ENCODE peak calls at places on chromosomes 3 and 15, in ten cellular contexts. One of them, this sample, is unnamed.
A peak's percentile ranks its signal among the peaks of the same experiment; 100 is the strongest.

GRCh38 chr3:45666729-45667440 is 22.3 kb upstream of the SACM1L start:
- DNase-seq in stomach: no peak
- DNase-seq in lower leg skin: no peak
- DNase-seq in transverse colon: no peak
- DNase-seq in adrenal gland: no peak
- DNase-seq in tibial nerve: no peak
- DNase-seq in ovary: no peak
- DNase-seq in uterus: no peak
- DNase-seq in sigmoid colon: no peak
- DNase-seq in IMR-90: peak; percentile 69
- DNase-seq in this sample: no peak

GRCh38 chr3:41592753-41593152 is 369.1 kb downstream of the ULK4 start:
- DNase-seq in stomach: no peak
- DNase-seq in lower leg skin: no peak
- DNase-seq in transverse colon: no peak
- DNase-seq in adrenal gland: no peak
- DNase-seq in tibial nerve: no peak
- DNase-seq in ovary: no peak
- DNase-seq in uterus: no peak
- DNase-seq in sigmoid colon: no peak
- DNase-seq in IMR-90: no peak
- DNase-seq in this sample: no peak

GRCh38 chr3:150725548-150725947 is 21.8 kb upstream of the ERICH6 start:
- DNase-seq in stomach: peak; percentile 60
- DNase-seq in lower leg skin: no peak
- DNase-seq in transverse colon: peak; percentile 75
- DNase-seq in adrenal gland: no peak
- DNase-seq in tibial nerve: no peak
- DNase-seq in ovary: no peak
- DNase-seq in uterus: no peak
- DNase-seq in sigmoid colon: no peak
- DNase-seq in IMR-90: no peak
- DNase-seq in this sample: no peak

GRCh38 chr3:120435621-120436020 is 15.2 kb downstream of the FSTL1 start:
- DNase-seq in stomach: no peak
- DNase-seq in lower leg skin: peak; percentile 34
- DNase-seq in transverse colon: no peak
- DNase-seq in adrenal gland: no peak
- DNase-seq in tibial nerve: no peak
- DNase-seq in ovary: no peak
- DNase-seq in uterus: no peak
- DNase-seq in sigmoid colon: no peak
- DNase-seq in IMR-90: peak; percentile 73
- DNase-seq in this sample: no peak

GRCh38 chr3:17494117-17494809 is 248.2 kb downstream of the TBC1D5 start:
- DNase-seq in stomach: no peak
- DNase-seq in lower leg skin: no peak
- DNase-seq in transverse colon: no peak
- DNase-seq in adrenal gland: no peak
- DNase-seq in tibial nerve: no peak
- DNase-seq in ovary: no peak
- DNase-seq in uterus: no peak
- DNase-seq in sigmoid colon: no peak
- DNase-seq in IMR-90: no peak
- DNase-seq in this sample: peak; percentile 31

GRCh38 chr15:51283026-51283425 is 55.4 kb downstream of the CYP19A1 start:
- DNase-seq in stomach: no peak
- DNase-seq in lower leg skin: no peak
- DNase-seq in transverse colon: no peak
- DNase-seq in adrenal gland: no peak
- DNase-seq in tibial nerve: no peak
- DNase-seq in ovary: no peak
- DNase-seq in uterus: no peak
- DNase-seq in sigmoid colon: no peak
- DNase-seq in IMR-90: no peak
- DNase-seq in this sample: no peak

GRCh38 chr3:167978486-167978885 is 117.2 kb downstream of the GOLIM4 start:
- DNase-seq in stomach: no peak
- DNase-seq in lower leg skin: no peak
- DNase-seq in transverse colon: no peak
- DNase-seq in adrenal gland: no peak
- DNase-seq in tibial nerve: no peak
- DNase-seq in ovary: no peak
- DNase-seq in uterus: no peak
- DNase-seq in sigmoid colon: no peak
- DNase-seq in IMR-90: no peak
- DNase-seq in this sample: no peak

GRCh38 chr3:46010519-46011113 is 15.0 kb upstream of the FYCO1 start:
- DNase-seq in stomach: no peak
- DNase-seq in lower leg skin: peak; percentile 3
- DNase-seq in transverse colon: no peak
- DNase-seq in adrenal gland: no peak
- DNase-seq in tibial nerve: no peak
- DNase-seq in ovary: no peak
- DNase-seq in uterus: no peak
- DNase-seq in sigmoid colon: no peak
- DNase-seq in IMR-90: no peak
- DNase-seq in this sample: no peak

GRCh38 chr15:64856429-64857145 is 14.9 kb downstream of the PLEKHO2 start:
- DNase-seq in stomach: no peak
- DNase-seq in lower leg skin: no peak
- DNase-seq in transverse colon: no peak
- DNase-seq in adrenal gland: peak; percentile 62
- DNase-seq in tibial nerve: peak; percentile 57
- DNase-seq in ovary: peak; percentile 73
- DNase-seq in uterus: peak; percentile 51
- DNase-seq in sigmoid colon: peak; percentile 83
- DNase-seq in IMR-90: peak; percentile 80
- DNase-seq in this sample: no peak

GRCh38 chr15:80588801-80589200 is 106.3 kb upstream of the ABHD17C start:
- DNase-seq in stomach: peak; percentile 35
- DNase-seq in lower leg skin: peak; percentile 1
- DNase-seq in transverse colon: no peak
- DNase-seq in adrenal gland: no peak
- DNase-seq in tibial nerve: no peak
- DNase-seq in ovary: no peak
- DNase-seq in uterus: no peak
- DNase-seq in sigmoid colon: no peak
- DNase-seq in IMR-90: peak; percentile 100
- DNase-seq in this sample: no peak

GRCh38 chr3:70999730-71000129 is 583.8 kb downstream of the FOXP1 start:
- DNase-seq in stomach: no peak
- DNase-seq in lower leg skin: no peak
- DNase-seq in transverse colon: no peak
- DNase-seq in adrenal gland: no peak
- DNase-seq in tibial nerve: no peak
- DNase-seq in ovary: no peak
- DNase-seq in uterus: no peak
- DNase-seq in sigmoid colon: no peak
- DNase-seq in IMR-90: peak; percentile 82
- DNase-seq in this sample: no peak

GRCh38 chr3:197562398-197563251 is 6.9 kb upstream of the BDH1 start:
- DNase-seq in stomach: no peak
- DNase-seq in lower leg skin: no peak
- DNase-seq in transverse colon: no peak
- DNase-seq in adrenal gland: no peak
- DNase-seq in tibial nerve: no peak
- DNase-seq in ovary: no peak
- DNase-seq in uterus: no peak
- DNase-seq in sigmoid colon: no peak
- DNase-seq in IMR-90: no peak
- DNase-seq in this sample: no peak

GRCh38 chr3:49012441-49013017 is 5.3 kb downstream of the WDR6 start:
- DNase-seq in stomach: no peak
- DNase-seq in lower leg skin: no peak
- DNase-seq in transverse colon: no peak
- DNase-seq in adrenal gland: no peak
- DNase-seq in tibial nerve: no peak
- DNase-seq in ovary: no peak
- DNase-seq in uterus: no peak
- DNase-seq in sigmoid colon: peak; percentile 73
- DNase-seq in IMR-90: no peak
- DNase-seq in this sample: no peak

DNA sequence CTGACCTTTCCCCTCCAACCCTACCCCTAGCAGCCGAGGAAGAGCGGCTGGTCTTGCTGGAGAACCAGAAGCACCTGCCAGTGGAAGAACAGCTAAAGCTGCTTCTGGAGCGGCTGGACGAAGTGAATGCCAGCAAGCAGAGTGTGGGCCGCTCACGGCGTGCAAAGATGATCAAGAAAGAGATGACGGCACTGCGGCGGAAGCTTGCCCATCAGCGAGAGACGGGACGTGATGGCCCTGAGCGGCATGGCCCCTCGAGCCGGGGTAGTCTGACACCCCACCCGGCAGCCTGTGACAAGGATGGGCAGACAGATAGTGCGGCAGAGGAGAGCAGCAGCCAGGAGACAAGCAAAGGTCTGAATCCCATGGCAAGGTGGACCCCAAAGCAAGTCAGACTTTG is 6.2 kb upstream of the OGG1 start:
- DNase-seq in stomach: no peak
- DNase-seq in lower leg skin: no peak
- DNase-seq in transverse colon: no peak
- DNase-seq in adrenal gland: no peak
- DNase-seq in tibial nerve: no peak
- DNase-seq in ovary: no peak
- DNase-seq in uterus: no peak
- DNase-seq in sigmoid colon: no peak
- DNase-seq in IMR-90: no peak
- DNase-seq in this sample: no peak
- TF ChIP-seq POLR2A in stomach: no peak
- TF ChIP-seq POLR2A in lower leg skin: no peak
- TF ChIP-seq POLR2A in transverse colon: no peak
- TF ChIP-seq POLR2A in adrenal gland: no peak
- TF ChIP-seq POLR2A in tibial nerve: no peak
- TF ChIP-seq POLR2A in ovary: no peak
- TF ChIP-seq POLR2A in uterus: no peak
- TF ChIP-seq POLR2A in sigmoid colon: no peak
- TF ChIP-seq POLR2A in IMR-90: no peak
- TF ChIP-seq POLR2A in this sample: no peak

GRCh38 chr3:24494616-24495333 is at the start of gene THRB:
- DNase-seq in stomach: peak; percentile 74
- DNase-seq in lower leg skin: peak; percentile 95
- DNase-seq in transverse colon: peak; percentile 77
- DNase-seq in adrenal gland: peak; percentile 79
- DNase-seq in tibial nerve: peak; percentile 44
- DNase-seq in ovary: peak; percentile 66
- DNase-seq in uterus: peak; percentile 70
- DNase-seq in sigmoid colon: peak; percentile 87
- DNase-seq in IMR-90: no peak
- DNase-seq in this sample: peak; percentile 75
- TF ChIP-seq POLR2A in stomach: no peak
- TF ChIP-seq POLR2A in lower leg skin: peak; percentile 45
- TF ChIP-seq POLR2A in transverse colon: peak; percentile 86
- TF ChIP-seq POLR2A in adrenal gland: peak; percentile 75
- TF ChIP-seq POLR2A in tibial nerve: no peak
- TF ChIP-seq POLR2A in ovary: no peak
- TF ChIP-seq POLR2A in uterus: peak; percentile 6
- TF ChIP-seq POLR2A in sigmoid colon: peak; percentile 38
- TF ChIP-seq POLR2A in IMR-90: no peak
- TF ChIP-seq POLR2A in this sample: peak; percentile 85

DNA sequence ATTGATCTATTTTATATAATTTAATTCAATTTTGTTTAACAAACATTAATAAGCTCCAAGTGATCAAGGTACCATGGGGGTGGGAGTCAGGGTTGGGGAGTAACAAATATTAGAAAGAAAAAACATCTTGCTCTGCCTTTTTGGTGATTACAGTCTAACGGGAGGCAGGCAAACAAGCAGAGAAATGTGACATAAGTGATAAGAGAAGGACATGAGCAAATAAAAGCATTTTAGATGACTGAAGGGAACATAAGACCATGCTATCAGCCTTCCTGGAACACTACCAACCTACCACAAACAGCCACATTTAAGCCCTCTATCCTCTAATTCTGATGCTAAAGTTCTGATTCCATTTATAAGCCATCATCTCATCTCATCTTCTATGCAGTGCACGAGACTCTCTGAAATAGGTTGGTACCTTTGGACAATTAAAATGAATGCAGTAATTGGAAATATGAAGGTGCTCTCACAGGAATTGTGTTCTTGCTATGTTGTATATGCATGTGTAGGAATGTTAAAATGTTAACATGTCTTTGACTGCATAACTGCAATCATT is 243.4 kb upstream of the P2RY1 start:
- DNase-seq in stomach: no peak
- DNase-seq in lower leg skin: no peak
- DNase-seq in transverse colon: no peak
- DNase-seq in adrenal gland: no peak
- DNase-seq in tibial nerve: no peak
- DNase-seq in ovary: no peak
- DNase-seq in uterus: no peak
- DNase-seq in sigmoid colon: no peak
- DNase-seq in IMR-90: no peak
- DNase-seq in this sample: no peak
- TF ChIP-seq POLR2A in stomach: no peak
- TF ChIP-seq POLR2A in lower leg skin: no peak
- TF ChIP-seq POLR2A in transverse colon: no peak
- TF ChIP-seq POLR2A in adrenal gland: no peak
- TF ChIP-seq POLR2A in tibial nerve: no peak
- TF ChIP-seq POLR2A in ovary: no peak
- TF ChIP-seq POLR2A in uterus: no peak
- TF ChIP-seq POLR2A in sigmoid colon: no peak
- TF ChIP-seq POLR2A in IMR-90: no peak
- TF ChIP-seq POLR2A in this sample: no peak

DNA sequence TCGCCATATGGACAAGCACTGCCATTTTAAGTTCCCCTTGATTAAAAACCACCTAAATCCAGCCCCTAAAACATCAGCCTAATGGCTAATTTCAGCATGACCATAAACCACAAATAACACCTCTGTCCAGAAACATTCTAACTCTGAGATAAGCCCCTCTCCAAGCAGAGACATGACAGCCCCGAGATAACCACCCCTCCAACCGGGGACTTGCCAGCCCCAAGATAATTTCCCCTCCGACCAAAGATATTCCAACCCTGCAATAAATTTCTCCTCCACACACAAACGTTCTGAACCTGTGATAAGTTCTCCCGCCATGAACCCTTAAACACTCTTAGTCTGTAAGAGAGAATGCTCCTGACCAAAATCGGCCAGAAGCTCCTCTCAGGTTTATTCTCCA is 586.8 kb downstream of the EDEM1 start:
- DNase-seq in stomach: no peak
- DNase-seq in lower leg skin: no peak
- DNase-seq in transverse colon: no peak
- DNase-seq in adrenal gland: no peak
- DNase-seq in tibial nerve: no peak
- DNase-seq in ovary: no peak
- DNase-seq in uterus: no peak
- DNase-seq in sigmoid colon: no peak
- DNase-seq in IMR-90: no peak
- DNase-seq in this sample: no peak
- TF ChIP-seq POLR2A in stomach: no peak
- TF ChIP-seq POLR2A in lower leg skin: no peak
- TF ChIP-seq POLR2A in transverse colon: no peak
- TF ChIP-seq POLR2A in adrenal gland: no peak
- TF ChIP-seq POLR2A in tibial nerve: no peak
- TF ChIP-seq POLR2A in ovary: no peak
- TF ChIP-seq POLR2A in uterus: no peak
- TF ChIP-seq POLR2A in sigmoid colon: no peak
- TF ChIP-seq POLR2A in IMR-90: no peak
- TF ChIP-seq POLR2A in this sample: no peak

GRCh38 chr3:98732239-98733054 is 30.7 kb upstream of the ST3GAL6 start:
- DNase-seq in stomach: peak; percentile 61
- DNase-seq in lower leg skin: peak; percentile 87
- DNase-seq in transverse colon: peak; percentile 23
- DNase-seq in adrenal gland: peak; percentile 71
- DNase-seq in tibial nerve: peak; percentile 32
- DNase-seq in ovary: peak; percentile 54
- DNase-seq in uterus: peak; percentile 22
- DNase-seq in sigmoid colon: peak; percentile 72
- DNase-seq in IMR-90: no peak
- DNase-seq in this sample: peak; percentile 87
- TF ChIP-seq POLR2A in stomach: no peak
- TF ChIP-seq POLR2A in lower leg skin: no peak
- TF ChIP-seq POLR2A in transverse colon: peak; percentile 24
- TF ChIP-seq POLR2A in adrenal gland: peak; percentile 78
- TF ChIP-seq POLR2A in tibial nerve: peak; percentile 70
- TF ChIP-seq POLR2A in ovary: no peak
- TF ChIP-seq POLR2A in uterus: peak; percentile 28
- TF ChIP-seq POLR2A in sigmoid colon: no peak
- TF ChIP-seq POLR2A in IMR-90: no peak
- TF ChIP-seq POLR2A in this sample: peak; percentile 67

This sample was measured in right lobe of liver.